ENCODE peak calls at places on chromosomes 3 and 15, in six cellular contexts. One of them, this sample, is unnamed.

GRCh38 chr3:100665230-100665629 is 44.1 kb upstream of the TFG start:
- DNase-seq in CD4-positive, alpha-beta T cell: no peak
- DNase-seq in RWPE2: no peak
- DNase-seq in cardiac muscle cell: no peak
- DNase-seq in Caco-2: no peak
- DNase-seq in GM23338: no peak
- DNase-seq in this sample: no peak

GRCh38 chr3:73791356-73791755 is 166.6 kb upstream of the PDZRN3 start:
- DNase-seq in CD4-positive, alpha-beta T cell: no peak
- DNase-seq in RWPE2: no peak
- DNase-seq in cardiac muscle cell: no peak
- DNase-seq in Caco-2: no peak
- DNase-seq in GM23338: no peak
- DNase-seq in this sample: no peak

GRCh38 chr15:66834863-66835557 is 133.0 kb downstream of the SMAD6 start:
- DNase-seq in CD4-positive, alpha-beta T cell: no peak
- DNase-seq in RWPE2: peak; percentile 57
- DNase-seq in cardiac muscle cell: peak; percentile 91
- DNase-seq in Caco-2: peak; percentile 69
- DNase-seq in GM23338: peak; percentile 82
- DNase-seq in this sample: peak; percentile 33

GRCh38 chr15:81163961-81164800 is 30.1 kb downstream of the CFAP161 start:
- DNase-seq in CD4-positive, alpha-beta T cell: no peak
- DNase-seq in RWPE2: no peak
- DNase-seq in cardiac muscle cell: no peak
- DNase-seq in Caco-2: no peak
- DNase-seq in GM23338: no peak
- DNase-seq in this sample: no peak

GRCh38 chr15:71411538-71412482 is 296.5 kb downstream of the THSD4 start:
- DNase-seq in CD4-positive, alpha-beta T cell: no peak
- DNase-seq in RWPE2: no peak
- DNase-seq in cardiac muscle cell: peak; percentile 7
- DNase-seq in Caco-2: no peak
- DNase-seq in GM23338: no peak
- DNase-seq in this sample: no peak

GRCh38 chr3:11477286-11477935 is 166.3 kb downstream of the VGLL4 start:
- DNase-seq in CD4-positive, alpha-beta T cell: no peak
- DNase-seq in RWPE2: no peak
- DNase-seq in cardiac muscle cell: no peak
- DNase-seq in Caco-2: no peak
- DNase-seq in GM23338: peak; percentile 13
- DNase-seq in this sample: no peak

GRCh38 chr3:127961963-127962362 is 46.9 kb downstream of the KBTBD12 start:
- DNase-seq in CD4-positive, alpha-beta T cell: no peak
- DNase-seq in RWPE2: no peak
- DNase-seq in cardiac muscle cell: no peak
- DNase-seq in Caco-2: peak; percentile 55
- DNase-seq in GM23338: peak; percentile 18
- DNase-seq in this sample: peak; percentile 58

GRCh38 chr3:44045476-44046275 is 196.0 kb upstream of the TOPAZ1 start:
- DNase-seq in CD4-positive, alpha-beta T cell: no peak
- DNase-seq in RWPE2: no peak
- DNase-seq in cardiac muscle cell: no peak
- DNase-seq in Caco-2: no peak
- DNase-seq in GM23338: no peak
- DNase-seq in this sample: no peak

GRCh38 chr3:60514866-60515265 is 736.4 kb downstream of the FHIT start:
- DNase-seq in CD4-positive, alpha-beta T cell: no peak
- DNase-seq in RWPE2: no peak
- DNase-seq in cardiac muscle cell: no peak
- DNase-seq in Caco-2: no peak
- DNase-seq in GM23338: no peak
- DNase-seq in this sample: no peak

GRCh38 chr15:48250640-48251076 is 44.6 kb downstream of the SLC12A1 start:
- DNase-seq in CD4-positive, alpha-beta T cell: no peak
- DNase-seq in RWPE2: no peak
- DNase-seq in cardiac muscle cell: peak; percentile 67
- DNase-seq in Caco-2: no peak
- DNase-seq in GM23338: peak; percentile 85
- DNase-seq in this sample: no peak

GRCh38 chr3:37227870-37228549 is 53.6 kb upstream of the LRRFIP2 start:
- DNase-seq in CD4-positive, alpha-beta T cell: no peak
- DNase-seq in RWPE2: no peak
- DNase-seq in cardiac muscle cell: no peak
- DNase-seq in Caco-2: no peak
- DNase-seq in GM23338: no peak
- DNase-seq in this sample: no peak

GRCh38 chr3:190435618-190436017 is 14.1 kb downstream of the TMEM207 start:
- DNase-seq in CD4-positive, alpha-beta T cell: no peak
- DNase-seq in RWPE2: no peak
- DNase-seq in cardiac muscle cell: no peak
- DNase-seq in Caco-2: no peak
- DNase-seq in GM23338: no peak
- DNase-seq in this sample: no peak

GRCh38 chr3:55624238-55624637 is 137.1 kb upstream of the WNT5A start:
- DNase-seq in CD4-positive, alpha-beta T cell: no peak
- DNase-seq in RWPE2: peak; percentile 66
- DNase-seq in cardiac muscle cell: no peak
- DNase-seq in Caco-2: no peak
- DNase-seq in GM23338: no peak
- DNase-seq in this sample: no peak

GRCh38 chr15:63082366-63082765 is 39.3 kb upstream of the LACTB start:
- DNase-seq in CD4-positive, alpha-beta T cell: no peak
- DNase-seq in RWPE2: no peak
- DNase-seq in cardiac muscle cell: no peak
- DNase-seq in Caco-2: no peak
- DNase-seq in GM23338: no peak
- DNase-seq in this sample: no peak

GRCh38 chr3:108127301-108127988 is 36.6 kb upstream of the CD47 start:
- DNase-seq in CD4-positive, alpha-beta T cell: peak; percentile 61
- DNase-seq in RWPE2: no peak
- DNase-seq in cardiac muscle cell: peak; percentile 15
- DNase-seq in Caco-2: no peak
- DNase-seq in GM23338: no peak
- DNase-seq in this sample: peak; percentile 75

GRCh38 chr15:78910836-78911235 is 34.0 kb downstream of the CTSH start:
- DNase-seq in CD4-positive, alpha-beta T cell: no peak
- DNase-seq in RWPE2: no peak
- DNase-seq in cardiac muscle cell: no peak
- DNase-seq in Caco-2: no peak
- DNase-seq in GM23338: no peak
- DNase-seq in this sample: no peak

GRCh38 chr15:53193149-53193548 is 403.0 kb upstream of the ONECUT1 start:
- DNase-seq in CD4-positive, alpha-beta T cell: no peak
- DNase-seq in RWPE2: no peak
- DNase-seq in cardiac muscle cell: peak; percentile 75
- DNase-seq in Caco-2: no peak
- DNase-seq in GM23338: peak; percentile 48
- DNase-seq in this sample: no peak

GRCh38 chr15:72117448-72117697 is 577 bp downstream of the MYO9A start:
- DNase-seq in CD4-positive, alpha-beta T cell: peak; percentile 61
- DNase-seq in RWPE2: peak; percentile 94
- DNase-seq in cardiac muscle cell: peak; percentile 85
- DNase-seq in Caco-2: peak; percentile 80
- DNase-seq in GM23338: peak; percentile 88
- DNase-seq in this sample: no peak

GRCh38 chr3:188531210-188531609 is 377.3 kb downstream of the LPP start:
- DNase-seq in CD4-positive, alpha-beta T cell: no peak
- DNase-seq in RWPE2: no peak
- DNase-seq in cardiac muscle cell: no peak
- DNase-seq in Caco-2: no peak
- DNase-seq in GM23338: no peak
- DNase-seq in this sample: no peak

GRCh38 chr3:170751894-170752283 is 118.1 kb downstream of the RPL22L1 start:
- DNase-seq in CD4-positive, alpha-beta T cell: no peak
- DNase-seq in RWPE2: no peak
- DNase-seq in cardiac muscle cell: no peak
- DNase-seq in Caco-2: no peak
- DNase-seq in GM23338: no peak
- DNase-seq in this sample: no peak

GRCh38 chr15:25185791-25186190 is 231.0 kb downstream of the SNRPN start:
- DNase-seq in CD4-positive, alpha-beta T cell: no peak
- DNase-seq in RWPE2: peak; percentile 55
- DNase-seq in cardiac muscle cell: no peak
- DNase-seq in Caco-2: peak; percentile 30
- DNase-seq in GM23338: no peak
- DNase-seq in this sample: no peak

GRCh38 chr3:151282921-151283320 is 4.6 kb upstream of the P2RY14 start:
- DNase-seq in CD4-positive, alpha-beta T cell: no peak
- DNase-seq in RWPE2: no peak
- DNase-seq in cardiac muscle cell: peak; percentile 53
- DNase-seq in Caco-2: no peak
- DNase-seq in GM23338: peak; percentile 41
- DNase-seq in this sample: no peak

GRCh38 chr15:36791849-36792618 is 212.6 kb downstream of the CDIN1 start:
- DNase-seq in CD4-positive, alpha-beta T cell: no peak
- DNase-seq in RWPE2: no peak
- DNase-seq in cardiac muscle cell: peak; percentile 77
- DNase-seq in Caco-2: no peak
- DNase-seq in GM23338: no peak
- DNase-seq in this sample: no peak

GRCh38 chr15:71667228-71667627 is 143.1 kb upstream of the NR2E3 start:
- DNase-seq in CD4-positive, alpha-beta T cell: no peak
- DNase-seq in RWPE2: no peak
- DNase-seq in cardiac muscle cell: no peak
- DNase-seq in Caco-2: no peak
- DNase-seq in GM23338: no peak
- DNase-seq in this sample: no peak

GRCh38 chr3:106140471-106140870 is 271.7 kb upstream of the CBLB start:
- DNase-seq in CD4-positive, alpha-beta T cell: no peak
- DNase-seq in RWPE2: no peak
- DNase-seq in cardiac muscle cell: no peak
- DNase-seq in Caco-2: no peak
- DNase-seq in GM23338: no peak
- DNase-seq in this sample: no peak

DNA sequence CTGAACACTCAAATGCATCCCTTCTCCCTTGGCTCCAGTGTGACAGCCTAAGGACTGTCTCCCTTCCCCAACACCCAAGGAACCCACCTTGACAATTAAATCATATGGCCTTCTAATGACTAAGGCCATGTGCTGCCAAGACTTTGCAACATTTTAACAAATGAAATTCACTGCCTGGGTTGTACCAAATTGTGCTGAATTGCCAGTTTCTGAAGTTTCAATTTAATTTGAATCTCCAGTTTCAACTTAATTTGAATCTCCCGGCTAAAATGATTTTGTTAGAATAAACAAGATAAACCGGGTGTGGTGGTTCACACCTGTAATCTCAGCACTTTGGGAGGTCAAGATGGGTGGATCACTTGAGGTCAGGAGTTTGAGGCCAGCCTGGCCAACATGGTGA is 72.4 kb upstream of the RAP2B start:
- DNase-seq in CD4-positive, alpha-beta T cell: no peak
- DNase-seq in RWPE2: no peak
- DNase-seq in cardiac muscle cell: no peak
- DNase-seq in Caco-2: no peak
- DNase-seq in GM23338: no peak
- DNase-seq in this sample: no peak
- TF ChIP-seq CTCF in CD4-positive, alpha-beta T cell: no peak
- TF ChIP-seq CTCF in RWPE2: no peak
- TF ChIP-seq CTCF in cardiac muscle cell: no peak
- TF ChIP-seq CTCF in Caco-2: no peak
- TF ChIP-seq CTCF in GM23338: no peak
- TF ChIP-seq CTCF in this sample: no peak

GRCh38 chr3:50972029-50972428 is 297.3 kb downstream of the DOCK3 start:
- DNase-seq in CD4-positive, alpha-beta T cell: no peak
- DNase-seq in RWPE2: no peak
- DNase-seq in cardiac muscle cell: no peak
- DNase-seq in Caco-2: no peak
- DNase-seq in GM23338: no peak
- DNase-seq in this sample: no peak

GRCh38 chr3:50971487-50971924 is 296.8 kb downstream of the DOCK3 start:
- DNase-seq in CD4-positive, alpha-beta T cell: peak; percentile 54
- DNase-seq in RWPE2: no peak
- DNase-seq in cardiac muscle cell: peak; percentile 66
- DNase-seq in Caco-2: peak; percentile 60
- DNase-seq in GM23338: peak; percentile 86
- DNase-seq in this sample: no peak
- TF ChIP-seq CTCF in CD4-positive, alpha-beta T cell: peak; percentile 95
- TF ChIP-seq CTCF in RWPE2: peak; percentile 87
- TF ChIP-seq CTCF in cardiac muscle cell: peak; percentile 82
- TF ChIP-seq CTCF in Caco-2: peak; percentile 83
- TF ChIP-seq CTCF in GM23338: peak; percentile 95
- TF ChIP-seq CTCF in this sample: peak; percentile 69

DNA sequence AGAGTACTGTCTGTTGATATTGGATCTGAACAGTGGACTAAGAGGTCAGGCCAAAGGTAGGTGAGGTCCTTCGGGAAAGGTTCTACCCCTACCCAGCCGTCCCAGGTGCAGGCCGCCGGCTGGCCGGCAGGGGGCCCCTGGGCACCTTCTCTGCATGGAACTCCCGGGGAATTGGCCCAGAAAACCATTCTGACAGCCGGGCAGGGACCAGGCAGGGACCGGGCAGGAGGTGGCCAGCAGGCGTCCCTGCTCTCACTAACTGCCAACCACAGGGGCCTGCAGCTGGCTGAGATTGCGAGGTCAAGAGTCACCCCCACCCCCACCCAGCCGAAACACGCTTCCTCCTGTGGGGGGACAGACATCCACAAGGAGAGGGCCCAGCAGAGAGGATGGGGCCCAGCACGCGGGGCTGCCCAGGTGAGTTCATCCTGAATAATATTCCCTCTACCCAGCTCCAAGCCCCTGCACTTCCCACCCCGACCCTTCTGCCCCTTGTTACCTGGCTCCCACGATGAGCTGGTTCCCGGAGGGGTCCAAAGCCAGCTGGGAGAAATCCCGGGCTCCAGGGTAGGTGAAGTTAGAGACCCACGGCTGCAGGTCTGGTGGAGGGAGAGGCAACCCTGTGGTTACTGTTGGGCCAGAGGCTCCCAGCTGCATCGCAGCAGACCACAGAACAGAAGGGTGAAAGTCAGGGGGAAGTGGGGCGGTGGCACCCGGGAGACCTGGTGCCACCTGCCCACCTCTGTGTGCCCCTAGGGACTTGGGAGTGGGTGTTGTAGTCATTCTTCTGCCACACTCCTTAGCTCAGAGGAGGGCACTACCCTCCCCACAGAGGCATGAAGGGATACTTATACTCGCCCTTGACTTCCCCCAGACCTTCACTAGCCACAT is 84.4 kb downstream of the SEMA5B start:
- DNase-seq in CD4-positive, alpha-beta T cell: no peak
- DNase-seq in RWPE2: no peak
- DNase-seq in cardiac muscle cell: peak; percentile 85
- DNase-seq in Caco-2: peak; percentile 68
- DNase-seq in GM23338: peak; percentile 90
- DNase-seq in this sample: peak; percentile 71
- TF ChIP-seq CTCF in CD4-positive, alpha-beta T cell: peak; percentile 56
- TF ChIP-seq CTCF in RWPE2: peak; percentile 73
- TF ChIP-seq CTCF in cardiac muscle cell: peak; percentile 97
- TF ChIP-seq CTCF in Caco-2: peak; percentile 92
- TF ChIP-seq CTCF in GM23338: peak; percentile 91
- TF ChIP-seq CTCF in this sample: peak; percentile 16

DNA sequence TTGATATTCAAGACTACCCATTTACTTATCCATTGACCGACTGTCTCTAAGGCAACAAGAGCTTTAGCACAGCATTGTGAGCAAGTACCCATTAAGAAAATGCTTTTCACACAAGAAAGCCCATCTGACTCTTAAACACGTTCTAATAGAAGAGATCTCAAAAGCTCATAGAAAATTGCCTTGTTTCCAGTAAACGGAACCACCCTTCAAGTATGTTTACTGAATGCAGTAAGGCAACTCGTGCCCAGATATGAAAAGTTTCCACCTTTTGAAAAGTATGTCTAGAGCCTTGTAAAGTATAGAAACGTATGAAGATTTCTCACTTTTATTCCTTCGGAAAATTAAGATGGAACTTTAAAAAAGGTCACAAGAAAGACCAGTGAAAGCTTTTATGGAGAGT is 655.3 kb upstream of the ALCAM start:
- DNase-seq in CD4-positive, alpha-beta T cell: no peak
- DNase-seq in RWPE2: no peak
- DNase-seq in cardiac muscle cell: no peak
- DNase-seq in Caco-2: no peak
- DNase-seq in GM23338: no peak
- DNase-seq in this sample: no peak
- TF ChIP-seq CTCF in CD4-positive, alpha-beta T cell: no peak
- TF ChIP-seq CTCF in RWPE2: no peak
- TF ChIP-seq CTCF in cardiac muscle cell: no peak
- TF ChIP-seq CTCF in Caco-2: no peak
- TF ChIP-seq CTCF in GM23338: no peak
- TF ChIP-seq CTCF in this sample: no peak